ENCODE peak calls at places on chromosome 4, in ten cellular contexts. B, T, J, K, A, H, M, Y, W and O are unnamed samples.

GRCh38 chr4:98508825-98509539 is 149.4 kb downstream of the TSPAN5 start:
- DNase-seq in B (no peak), T (no peak), J (no peak), K (no peak), A (no peak), H (no peak), M (no peak), Y (peak; percentile 48), W (no peak), O (no peak)

GRCh38 chr4:110492522-110492921 is 16.6 kb downstream of the ENPEP start:
- DNase-seq in B (no peak), T (no peak), J (no peak), K (no peak), A (no peak), H (no peak), M (no peak), Y (no peak), W (no peak), O (no peak)

GRCh38 chr4:55216871-55217635 is 91.7 kb upstream of the KDR start:
- DNase-seq in B (no peak), T (no peak), J (no peak), K (no peak), A (no peak), H (no peak), M (no peak), Y (peak; percentile 9), W (peak; percentile 33), O (no peak)

GRCh38 chr4:128462104-128462783 is 174.6 kb upstream of the PGRMC2 start:
- DNase-seq in B (no peak), T (no peak), J (no peak), K (no peak), A (no peak), H (no peak), M (no peak), Y (no peak), W (no peak), O (no peak)

GRCh38 chr4:115353370-115353769 is 239.9 kb upstream of the NDST4 start:
- DNase-seq in B (no peak), T (no peak), J (no peak), K (no peak), A (no peak), H (no peak), M (no peak), Y (no peak), W (no peak), O (no peak)

GRCh38 chr4:147731611-147732515 is at the start of gene ARHGAP10:
- DNase-seq in B (peak; percentile 64), T (peak; percentile 56), J (peak; percentile 76), K (peak; percentile 36), A (peak; percentile 82), H (peak; percentile 93), M (peak; percentile 86), Y (peak; percentile 84), W (peak; percentile 71), O (peak; percentile 63)

GRCh38 chr4:2792711-2793577 is at the start of gene SH3BP2:
- DNase-seq in B (peak; percentile 73), T (peak; percentile 71), J (peak; percentile 76), K (no peak), A (peak; percentile 49), H (peak; percentile 98), M (peak; percentile 89), Y (peak; percentile 65), W (peak; percentile 59), O (peak; percentile 66)

GRCh38 chr4:62170235-62170634 is 970.1 kb downstream of the ADGRL3 start:
- DNase-seq in B (no peak), T (no peak), J (no peak), K (no peak), A (no peak), H (no peak), M (no peak), Y (no peak), W (no peak), O (no peak)

GRCh38 chr4:137156807-137157206 is 375.5 kb downstream of the PCDH18 start:
- DNase-seq in B (no peak), T (no peak), J (no peak), K (no peak), A (no peak), H (no peak), M (no peak), Y (no peak), W (no peak), O (no peak)

GRCh38 chr4:1628892-1629703 is 55.0 kb downstream of the FAM53A start:
- DNase-seq in B (peak; percentile 27), T (peak; percentile 44), J (peak; percentile 50), K (peak; percentile 48), A (peak; percentile 6), H (peak; percentile 92), M (peak; percentile 74), Y (peak; percentile 6), W (peak; percentile 51), O (peak; percentile 60)

DNA sequence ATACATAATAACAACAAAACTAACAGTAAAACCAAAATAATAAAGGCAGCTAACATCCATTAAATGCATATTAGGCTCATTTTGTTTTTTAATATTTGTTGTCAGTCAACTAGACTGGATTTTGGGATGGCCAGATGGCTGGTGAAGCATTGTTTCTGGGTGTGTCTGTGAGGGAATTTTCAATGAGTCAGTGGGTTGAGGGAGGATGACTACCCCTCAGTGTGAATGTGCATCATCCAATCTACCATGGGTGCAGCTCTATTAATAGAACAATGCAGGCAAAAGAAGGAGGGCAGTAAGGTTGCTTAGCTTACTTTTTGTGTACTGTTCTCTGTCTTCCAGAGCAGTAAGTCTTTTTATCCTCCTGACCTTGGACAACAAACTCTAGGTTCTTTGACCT is 484.2 kb upstream of the HS3ST1 start:
- DNase-seq in B (no peak), T (no peak), J (no peak), K (no peak), A (no peak), H (no peak), M (no peak), Y (peak; percentile 58), W (peak; percentile 67), O (no peak)
- H3K9me3 ChIP-seq in B (no peaks in the 10 kb centered on the region), T (no peaks in the 10 kb centered on the region), J (no peaks in the 10 kb centered on the region), K (no peaks in the 10 kb centered on the region), A (peaks cover 5% of the 10 kb centered on the region), H (no peaks in the 10 kb centered on the region), M (peaks cover 2% of the 10 kb centered on the region), Y (no peaks in the 10 kb centered on the region), W (no peaks in the 10 kb centered on the region), O (no peaks in the 10 kb centered on the region)

GRCh38 chr4:78779280-78779679 is 3.1 kb downstream of the BMP2K start:
- DNase-seq in B (no peak), T (no peak), J (no peak), K (no peak), A (peak; percentile 26), H (no peak), M (no peak), Y (peak; percentile 51), W (peak; percentile 25), O (no peak)
- H3K9me3 ChIP-seq in B (no peaks in the 10 kb centered on the region), T (no peaks in the 10 kb centered on the region), J (no peaks in the 10 kb centered on the region), K (no peaks in the 10 kb centered on the region), A (no peaks in the 10 kb centered on the region), H (no peaks in the 10 kb centered on the region), M (no peaks in the 10 kb centered on the region), Y (no peaks in the 10 kb centered on the region), W (no peaks in the 10 kb centered on the region), O (no peaks in the 10 kb centered on the region)

GRCh38 chr4:165475706-165476070 is 96.9 kb downstream of the CPE start:
- DNase-seq in B (no peak), T (no peak), J (no peak), K (no peak), A (no peak), H (no peak), M (no peak), Y (no peak), W (no peak), O (no peak)

GRCh38 chr4:165478260-165478659 is 99.5 kb downstream of the CPE start:
- DNase-seq in B (no peak), T (no peak), J (no peak), K (no peak), A (no peak), H (no peak), M (no peak), Y (no peak), W (no peak), O (no peak)

GRCh38 chr4:165474784-165475705 is 96.2 kb downstream of the CPE start:
- DNase-seq in B (no peak), T (no peak), J (no peak), K (no peak), A (no peak), H (no peak), M (no peak), Y (no peak), W (no peak), O (no peak)

GRCh38 chr4:165477799-165478198 is 99.0 kb downstream of the CPE start:
- DNase-seq in B (no peak), T (no peak), J (no peak), K (no peak), A (no peak), H (no peak), M (no peak), Y (no peak), W (no peak), O (no peak)

DNA sequence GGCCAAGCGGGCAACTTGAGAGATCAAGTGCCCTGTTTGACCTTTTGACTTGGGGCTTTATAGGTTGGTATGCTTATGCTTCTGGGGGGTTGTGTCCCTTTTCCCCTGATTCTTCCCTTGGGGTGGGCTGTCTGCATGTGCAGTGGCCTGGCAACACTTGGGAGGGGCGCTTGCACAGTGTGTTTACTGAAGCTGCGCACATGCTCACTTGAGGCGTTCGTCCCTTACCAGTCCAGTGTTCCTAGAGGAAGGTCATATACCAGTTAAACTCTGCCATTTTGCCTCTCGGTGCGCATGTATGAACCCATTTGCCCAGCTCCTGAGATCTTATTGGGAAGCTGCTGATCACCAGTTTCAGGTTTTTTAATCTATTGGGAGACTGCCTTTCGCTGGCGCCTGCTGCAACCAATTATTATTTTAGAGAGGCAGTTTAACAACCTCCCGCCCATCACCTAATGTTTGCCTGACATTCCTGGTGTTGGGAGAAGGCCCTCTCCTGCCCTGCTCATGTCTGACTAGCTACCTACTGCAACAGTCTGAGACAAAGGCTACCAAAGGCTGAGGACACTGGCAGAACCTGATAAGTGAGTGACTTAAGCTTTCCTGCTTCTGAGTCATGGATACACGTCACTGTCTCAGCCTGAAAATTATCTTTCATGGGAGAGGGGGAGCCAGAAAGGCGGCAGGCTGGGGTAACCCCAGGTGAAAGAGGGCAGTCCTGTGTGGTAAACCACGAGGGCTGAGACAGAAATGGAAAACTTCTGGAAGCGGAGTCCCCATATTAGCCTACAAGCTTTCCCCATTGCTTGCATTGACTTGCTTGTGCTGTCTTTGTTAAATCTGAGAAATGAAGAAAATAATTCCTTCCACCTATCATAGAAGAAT is 97.6 kb downstream of the CPE start:
- DNase-seq in B (peak; percentile 46), T (no peak), J (no peak), K (no peak), A (peak; percentile 2), H (no peak), M (no peak), Y (peak; percentile 83), W (peak; percentile 75), O (no peak)
- H3K9me3 ChIP-seq in B (no peaks in the 10 kb centered on the region), T (peaks cover 27% of the 10 kb centered on the region), J (no peaks in the 10 kb centered on the region), K (no peaks in the 10 kb centered on the region), A (peaks cover 5% of the 10 kb centered on the region), H (peaks cover 4% of the 10 kb centered on the region), M (no peaks in the 10 kb centered on the region), Y (no peaks in the 10 kb centered on the region), W (peaks cover 22% of the 10 kb centered on the region), O (peaks cover 4% of the 10 kb centered on the region)

DNA sequence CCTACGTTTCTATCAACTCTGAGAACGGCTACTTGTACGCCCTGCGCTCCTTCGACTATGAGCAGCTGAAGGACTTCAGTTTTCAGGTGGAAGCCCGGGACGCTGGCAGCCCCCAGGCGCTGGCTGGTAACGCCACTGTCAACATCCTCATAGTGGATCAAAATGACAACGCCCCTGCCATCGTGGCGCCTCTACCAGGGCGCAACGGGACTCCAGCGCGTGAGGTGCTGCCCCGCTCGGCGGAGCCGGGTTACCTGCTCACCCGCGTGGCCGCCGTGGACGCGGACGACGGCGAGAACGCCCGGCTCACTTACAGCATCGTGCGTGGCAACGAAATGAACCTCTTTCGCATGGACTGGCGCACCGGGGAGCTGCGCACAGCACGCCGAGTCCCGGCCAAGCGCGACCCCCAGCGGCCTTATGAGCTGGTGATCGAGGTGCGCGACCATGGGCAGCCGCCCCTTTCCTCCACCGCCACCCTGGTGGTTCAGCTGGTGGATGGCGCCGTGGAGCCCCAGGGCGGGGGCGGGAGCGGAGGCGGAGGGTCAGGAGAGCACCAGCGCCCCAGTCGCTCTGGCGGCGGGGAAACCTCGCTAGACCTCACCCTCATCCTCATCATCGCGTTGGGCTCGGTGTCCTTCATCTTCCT is 2.7 kb downstream of the PCDH10 start:
- DNase-seq in B (no peak), T (no peak), J (no peak), K (no peak), A (no peak), H (peak; percentile 75), M (peak; percentile 45), Y (peak; percentile 64), W (no peak), O (no peak)
- H3K9me3 ChIP-seq in B (no peaks in the 10 kb centered on the region), T (no peaks in the 10 kb centered on the region), J (no peaks in the 10 kb centered on the region), K (no peaks in the 10 kb centered on the region), A (no peaks in the 10 kb centered on the region), H (no peaks in the 10 kb centered on the region), M (no peaks in the 10 kb centered on the region), Y (no peaks in the 10 kb centered on the region), W (no peaks in the 10 kb centered on the region), O (no peaks in the 10 kb centered on the region)